ENCODE peak calls at places on chromosomes 4 and X, in nine cellular contexts. One of them, this sample, is unnamed.

GRCh38 chr4:121950680-121951569 is 935 bp downstream of the TRPC3 start:
- DNase-seq in adrenal gland: no peak
- DNase-seq in PC-3: no peak
- DNase-seq in IMR-90: peak; percentile 18
- DNase-seq in heart right ventricle: peak; percentile 10
- DNase-seq in CD4-positive, CD25-positive, alpha-beta regulatory T cell: peak; percentile 11
- DNase-seq in cardiac muscle cell: peak; percentile 11
- DNase-seq in stomach: peak; percentile 27
- DNase-seq in neuronal stem cell: peak; percentile 8
- DNase-seq in this sample: peak; percentile 16

GRCh38 chr4:173381610-173382009 is 10.9 kb downstream of the SAP30 start:
- DNase-seq in adrenal gland: no peak
- DNase-seq in PC-3: no peak
- DNase-seq in IMR-90: no peak
- DNase-seq in heart right ventricle: no peak
- DNase-seq in CD4-positive, CD25-positive, alpha-beta regulatory T cell: no peak
- DNase-seq in cardiac muscle cell: peak; percentile 41
- DNase-seq in stomach: no peak
- DNase-seq in neuronal stem cell: no peak
- DNase-seq in this sample: no peak

GRCh38 chr4:54322817-54323417 is 93.8 kb downstream of the PDGFRA start:
- DNase-seq in adrenal gland: peak; percentile 67
- DNase-seq in PC-3: peak; percentile 88
- DNase-seq in IMR-90: peak; percentile 59
- DNase-seq in heart right ventricle: peak; percentile 69
- DNase-seq in CD4-positive, CD25-positive, alpha-beta regulatory T cell: peak; percentile 19
- DNase-seq in cardiac muscle cell: peak; percentile 70
- DNase-seq in stomach: peak; percentile 81
- DNase-seq in neuronal stem cell: peak; percentile 68
- DNase-seq in this sample: peak; percentile 84

GRCh38 chr4:57053508-57053907 is 56.7 kb downstream of the IGFBP7 start:
- DNase-seq in adrenal gland: no peak
- DNase-seq in PC-3: no peak
- DNase-seq in IMR-90: peak; percentile 80
- DNase-seq in heart right ventricle: no peak
- DNase-seq in CD4-positive, CD25-positive, alpha-beta regulatory T cell: no peak
- DNase-seq in cardiac muscle cell: peak; percentile 61
- DNase-seq in stomach: no peak
- DNase-seq in neuronal stem cell: no peak
- DNase-seq in this sample: no peak

GRCh38 chr4:762211-763190 is 56.9 kb downstream of the PCGF3 start:
- DNase-seq in adrenal gland: no peak
- DNase-seq in PC-3: peak; percentile 23
- DNase-seq in IMR-90: no peak
- DNase-seq in heart right ventricle: no peak
- DNase-seq in CD4-positive, CD25-positive, alpha-beta regulatory T cell: no peak
- DNase-seq in cardiac muscle cell: peak; percentile 36
- DNase-seq in stomach: no peak
- DNase-seq in neuronal stem cell: no peak
- DNase-seq in this sample: no peak

GRCh38 chrX:78104447-78105176 is 564 bp downstream of the PGK1 start:
- DNase-seq in adrenal gland: peak; percentile 60
- DNase-seq in PC-3: peak; percentile 41
- DNase-seq in IMR-90: peak; percentile 31
- DNase-seq in heart right ventricle: peak; percentile 18
- DNase-seq in CD4-positive, CD25-positive, alpha-beta regulatory T cell: peak; percentile 27
- DNase-seq in cardiac muscle cell: peak; percentile 60
- DNase-seq in stomach: peak; percentile 57
- DNase-seq in neuronal stem cell: no peak
- DNase-seq in this sample: peak; percentile 6

GRCh38 chr4:91228659-91229058 is 1075.1 kb upstream of the GRID2 start:
- DNase-seq in adrenal gland: no peak
- DNase-seq in PC-3: peak; percentile 34
- DNase-seq in IMR-90: no peak
- DNase-seq in heart right ventricle: no peak
- DNase-seq in CD4-positive, CD25-positive, alpha-beta regulatory T cell: no peak
- DNase-seq in cardiac muscle cell: no peak
- DNase-seq in stomach: no peak
- DNase-seq in neuronal stem cell: no peak
- DNase-seq in this sample: no peak

GRCh38 chr4:69907151-69907550 is 23.7 kb upstream of the CSN1S1 start:
- DNase-seq in adrenal gland: no peak
- DNase-seq in PC-3: no peak
- DNase-seq in IMR-90: peak; percentile 33
- DNase-seq in heart right ventricle: no peak
- DNase-seq in CD4-positive, CD25-positive, alpha-beta regulatory T cell: no peak
- DNase-seq in cardiac muscle cell: peak; percentile 51
- DNase-seq in stomach: no peak
- DNase-seq in neuronal stem cell: no peak
- DNase-seq in this sample: no peak

GRCh38 chrX:149312936-149313432 is 192.1 kb downstream of the IDS start:
- DNase-seq in adrenal gland: no peak
- DNase-seq in PC-3: no peak
- DNase-seq in IMR-90: no peak
- DNase-seq in heart right ventricle: no peak
- DNase-seq in CD4-positive, CD25-positive, alpha-beta regulatory T cell: no peak
- DNase-seq in cardiac muscle cell: no peak
- DNase-seq in stomach: no peak
- DNase-seq in neuronal stem cell: no peak
- DNase-seq in this sample: no peak

GRCh38 chrX:101262590-101262989 is 28.5 kb downstream of the TAF7L start:
- DNase-seq in adrenal gland: no peak
- DNase-seq in PC-3: no peak
- DNase-seq in IMR-90: no peak
- DNase-seq in heart right ventricle: no peak
- DNase-seq in CD4-positive, CD25-positive, alpha-beta regulatory T cell: no peak
- DNase-seq in cardiac muscle cell: no peak
- DNase-seq in stomach: no peak
- DNase-seq in neuronal stem cell: no peak
- DNase-seq in this sample: no peak
- H3K9me3 ChIP-seq in adrenal gland: no peaks in the 10 kb centered on the region
- H3K9me3 ChIP-seq in PC-3: no peaks in the 10 kb centered on the region
- H3K9me3 ChIP-seq in IMR-90: no peaks in the 10 kb centered on the region
- H3K9me3 ChIP-seq in heart right ventricle: no peaks in the 10 kb centered on the region
- H3K9me3 ChIP-seq in CD4-positive, CD25-positive, alpha-beta regulatory T cell: no peaks in the 10 kb centered on the region
- H3K9me3 ChIP-seq in cardiac muscle cell: no peaks in the 10 kb centered on the region
- H3K9me3 ChIP-seq in stomach: no peaks in the 10 kb centered on the region
- H3K9me3 ChIP-seq in neuronal stem cell: no peaks in the 10 kb centered on the region
- H3K9me3 ChIP-seq in this sample: no peaks in the 10 kb centered on the region

GRCh38 chr4:67717586-67717985 is 16.6 kb upstream of the UBA6 start:
- DNase-seq in adrenal gland: no peak
- DNase-seq in PC-3: no peak
- DNase-seq in IMR-90: no peak
- DNase-seq in heart right ventricle: no peak
- DNase-seq in CD4-positive, CD25-positive, alpha-beta regulatory T cell: no peak
- DNase-seq in cardiac muscle cell: no peak
- DNase-seq in stomach: no peak
- DNase-seq in neuronal stem cell: no peak
- DNase-seq in this sample: no peak

GRCh38 chr4:67721770-67722597 is 21.0 kb upstream of the UBA6 start:
- DNase-seq in adrenal gland: no peak
- DNase-seq in PC-3: peak; percentile 94
- DNase-seq in IMR-90: peak; percentile 78
- DNase-seq in heart right ventricle: no peak
- DNase-seq in CD4-positive, CD25-positive, alpha-beta regulatory T cell: no peak
- DNase-seq in cardiac muscle cell: peak; percentile 41
- DNase-seq in stomach: no peak
- DNase-seq in neuronal stem cell: no peak
- DNase-seq in this sample: peak; percentile 37

GRCh38 chr4:67723949-67724348 is 23.0 kb upstream of the UBA6 start:
- DNase-seq in adrenal gland: no peak
- DNase-seq in PC-3: no peak
- DNase-seq in IMR-90: no peak
- DNase-seq in heart right ventricle: no peak
- DNase-seq in CD4-positive, CD25-positive, alpha-beta regulatory T cell: no peak
- DNase-seq in cardiac muscle cell: no peak
- DNase-seq in stomach: no peak
- DNase-seq in neuronal stem cell: no peak
- DNase-seq in this sample: no peak

GRCh38 chr4:67721317-67721769 is 20.4 kb upstream of the UBA6 start:
- DNase-seq in adrenal gland: no peak
- DNase-seq in PC-3: no peak
- DNase-seq in IMR-90: no peak
- DNase-seq in heart right ventricle: no peak
- DNase-seq in CD4-positive, CD25-positive, alpha-beta regulatory T cell: no peak
- DNase-seq in cardiac muscle cell: peak; percentile 61
- DNase-seq in stomach: no peak
- DNase-seq in neuronal stem cell: no peak
- DNase-seq in this sample: no peak

GRCh38 chr4:67719953-67720617 is 19.1 kb upstream of the UBA6 start:
- DNase-seq in adrenal gland: no peak
- DNase-seq in PC-3: no peak
- DNase-seq in IMR-90: no peak
- DNase-seq in heart right ventricle: no peak
- DNase-seq in CD4-positive, CD25-positive, alpha-beta regulatory T cell: no peak
- DNase-seq in cardiac muscle cell: no peak
- DNase-seq in stomach: no peak
- DNase-seq in neuronal stem cell: no peak
- DNase-seq in this sample: no peak
- H3K27ac ChIP-seq in adrenal gland: no peak overlapping the region
- H3K27ac ChIP-seq in PC-3: no peak overlapping the region
- H3K27ac ChIP-seq in IMR-90: no peak overlapping the region
- H3K27ac ChIP-seq in heart right ventricle: no peak overlapping the region
- H3K27ac ChIP-seq in CD4-positive, CD25-positive, alpha-beta regulatory T cell: no peak overlapping the region
- H3K27ac ChIP-seq in cardiac muscle cell: no peak overlapping the region
- H3K27ac ChIP-seq in stomach: no peak overlapping the region
- H3K27ac ChIP-seq in neuronal stem cell: no peak overlapping the region
- H3K27ac ChIP-seq in this sample: no peak overlapping the region

DNA sequence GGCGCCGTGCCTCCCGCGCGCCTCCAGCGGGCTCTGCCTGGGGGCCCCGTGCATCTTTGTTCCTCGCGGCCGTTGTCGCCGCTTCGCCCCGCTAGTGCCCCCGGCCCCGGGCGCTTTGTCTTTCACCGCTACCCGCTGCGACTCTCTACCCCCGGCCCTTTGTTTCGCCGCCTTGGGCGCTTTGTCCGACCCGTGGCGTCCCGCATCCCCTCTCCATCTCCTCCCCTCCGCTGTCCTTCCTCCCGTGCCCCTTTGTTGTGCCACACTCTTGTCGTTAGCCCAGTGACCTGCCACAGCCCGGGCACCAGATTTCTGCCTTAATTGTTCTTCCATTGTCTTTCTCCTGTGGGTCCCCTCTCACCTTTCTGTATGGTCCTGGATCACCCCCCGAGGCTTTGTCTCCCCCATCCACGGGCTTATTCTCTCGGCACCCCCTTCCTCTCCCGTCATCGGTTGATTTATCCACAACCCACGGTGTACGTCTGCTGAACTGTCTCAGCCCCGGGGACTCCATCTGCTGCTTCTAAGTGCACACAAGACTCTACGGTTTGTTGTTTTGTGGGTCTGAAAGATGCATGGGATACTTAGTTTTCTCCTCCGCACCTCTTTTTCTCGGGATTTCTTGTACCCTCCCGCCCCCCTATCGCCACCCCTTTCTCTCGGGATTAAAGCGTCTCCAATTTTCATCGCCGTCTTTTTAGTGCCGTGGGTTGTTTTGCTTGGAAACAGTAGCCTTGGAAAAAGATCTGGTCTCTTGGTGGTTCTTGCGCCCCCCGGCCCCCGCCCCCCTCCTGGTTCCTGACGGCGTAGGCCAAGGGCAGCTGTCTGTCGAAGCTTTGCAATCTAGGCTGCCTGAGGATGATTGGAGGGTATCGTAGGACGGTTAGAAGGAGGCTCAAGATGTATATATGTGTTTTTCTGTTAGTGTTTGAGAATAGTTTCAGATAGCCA is 787 bp downstream of the RBPJ start:
- DNase-seq in adrenal gland: peak; percentile 21
- DNase-seq in PC-3: no peak
- DNase-seq in IMR-90: peak; percentile 41
- DNase-seq in heart right ventricle: no peak
- DNase-seq in CD4-positive, CD25-positive, alpha-beta regulatory T cell: no peak
- DNase-seq in cardiac muscle cell: peak; percentile 30
- DNase-seq in stomach: no peak
- DNase-seq in neuronal stem cell: no peak
- DNase-seq in this sample: no peak
- H3K4me1 ChIP-seq in adrenal gland: peaks cover 7% of the 10 kb centered on the region
- H3K4me1 ChIP-seq in PC-3: peaks cover 31% of the 10 kb centered on the region
- H3K4me1 ChIP-seq in IMR-90: peaks cover 5% of the 10 kb centered on the region
- H3K4me1 ChIP-seq in heart right ventricle: no peaks in the 10 kb centered on the region
- H3K4me1 ChIP-seq in CD4-positive, CD25-positive, alpha-beta regulatory T cell: peaks cover 41% of the 10 kb centered on the region
- H3K4me1 ChIP-seq in cardiac muscle cell: peaks cover 20% of the 10 kb centered on the region
- H3K4me1 ChIP-seq in stomach: peaks cover 28% of the 10 kb centered on the region
- H3K4me1 ChIP-seq in neuronal stem cell: no peaks in the 10 kb centered on the region
- H3K4me1 ChIP-seq in this sample: no peaks in the 10 kb centered on the region

GRCh38 chrX:153732406-153732805 is 7.8 kb downstream of the ABCD1 start:
- DNase-seq in adrenal gland: peak; percentile 66
- DNase-seq in PC-3: peak; percentile 86
- DNase-seq in IMR-90: no peak
- DNase-seq in heart right ventricle: no peak
- DNase-seq in CD4-positive, CD25-positive, alpha-beta regulatory T cell: no peak
- DNase-seq in cardiac muscle cell: no peak
- DNase-seq in stomach: no peak
- DNase-seq in neuronal stem cell: no peak
- DNase-seq in this sample: peak; percentile 79
- H3K9me3 ChIP-seq in adrenal gland: no peaks in the 10 kb centered on the region
- H3K9me3 ChIP-seq in PC-3: no peaks in the 10 kb centered on the region
- H3K9me3 ChIP-seq in IMR-90: no peaks in the 10 kb centered on the region
- H3K9me3 ChIP-seq in heart right ventricle: peaks cover 8% of the 10 kb centered on the region
- H3K9me3 ChIP-seq in CD4-positive, CD25-positive, alpha-beta regulatory T cell: no peaks in the 10 kb centered on the region
- H3K9me3 ChIP-seq in cardiac muscle cell: no peaks in the 10 kb centered on the region
- H3K9me3 ChIP-seq in stomach: peaks cover 11% of the 10 kb centered on the region
- H3K9me3 ChIP-seq in neuronal stem cell: peaks cover 13% of the 10 kb centered on the region
- H3K9me3 ChIP-seq in this sample: peaks cover 4% of the 10 kb centered on the region

GRCh38 chrX:123920065-123920785 is 41.3 kb upstream of the STAG2 start:
- DNase-seq in adrenal gland: no peak
- DNase-seq in PC-3: peak; percentile 75
- DNase-seq in IMR-90: peak; percentile 84
- DNase-seq in heart right ventricle: no peak
- DNase-seq in CD4-positive, CD25-positive, alpha-beta regulatory T cell: no peak
- DNase-seq in cardiac muscle cell: peak; percentile 69
- DNase-seq in stomach: no peak
- DNase-seq in neuronal stem cell: no peak
- DNase-seq in this sample: no peak
- H3K27ac ChIP-seq in adrenal gland: no peak overlapping the region
- H3K27ac ChIP-seq in PC-3: no peak overlapping the region
- H3K27ac ChIP-seq in IMR-90: no peak overlapping the region
- H3K27ac ChIP-seq in heart right ventricle: no peak overlapping the region
- H3K27ac ChIP-seq in CD4-positive, CD25-positive, alpha-beta regulatory T cell: no peak overlapping the region
- H3K27ac ChIP-seq in cardiac muscle cell: no peak overlapping the region
- H3K27ac ChIP-seq in stomach: no peak overlapping the region
- H3K27ac ChIP-seq in neuronal stem cell: no peak overlapping the region
- H3K27ac ChIP-seq in this sample: no peak overlapping the region

GRCh38 chrX:7107968-7108480 is 39.5 kb upstream of the STS start:
- DNase-seq in adrenal gland: no peak
- DNase-seq in PC-3: no peak
- DNase-seq in IMR-90: no peak
- DNase-seq in heart right ventricle: no peak
- DNase-seq in CD4-positive, CD25-positive, alpha-beta regulatory T cell: no peak
- DNase-seq in cardiac muscle cell: no peak
- DNase-seq in stomach: no peak
- DNase-seq in neuronal stem cell: no peak
- DNase-seq in this sample: no peak
- H3K4me1 ChIP-seq in adrenal gland: no peaks in the 10 kb centered on the region
- H3K4me1 ChIP-seq in PC-3: peaks cover 15% of the 10 kb centered on the region
- H3K4me1 ChIP-seq in IMR-90: peaks cover 5% of the 10 kb centered on the region
- H3K4me1 ChIP-seq in heart right ventricle: no peaks in the 10 kb centered on the region
- H3K4me1 ChIP-seq in CD4-positive, CD25-positive, alpha-beta regulatory T cell: peaks cover 18% of the 10 kb centered on the region
- H3K4me1 ChIP-seq in cardiac muscle cell: peaks cover 3% of the 10 kb centered on the region
- H3K4me1 ChIP-seq in stomach: peaks cover 6% of the 10 kb centered on the region
- H3K4me1 ChIP-seq in neuronal stem cell: peaks cover 6% of the 10 kb centered on the region
- H3K4me1 ChIP-seq in this sample: peaks cover 3% of the 10 kb centered on the region